ENCODE peak calls at places on chromosomes 12 and 14, in seven cellular contexts. H is kidney epithelial cell, I is HCT116, F is MM.1S, U is AG09309, M is bronchial epithelial cell, E is esophagus squamous epithelium. B is an unnamed sample.

GRCh38 chr12:132006056-132006680 is 56.4 kb downstream of the EP400 start:
- DNase-seq in H (no peak), I (no peak), F (no peak), U (no peak), M (no peak), E (no peak), B (no peak)

GRCh38 chr14:55191881-55192616 is 664 bp upstream of the DLGAP5 start:
- DNase-seq in H (no peak), I (no peak), F (no peak), U (no peak), M (no peak), E (no peak), B (no peak)

GRCh38 chr12:31034372-31034771 is 39.3 kb upstream of the DDX11 start:
- DNase-seq in H (no peak), I (peak), F (no peak), U (no peak), M (peak), E (no peak), B (no peak)

GRCh38 chr14:53533384-53533975 is 380.4 kb upstream of the DDHD1 start:
- DNase-seq in H (no peak), I (no peak), F (peak), U (no peak), M (no peak), E (no peak), B (no peak)

GRCh38 chr14:104865069-104865630 is at the start of gene CEP170B:
- DNase-seq in H (no peak), I (no peak), F (peak), U (no peak), M (no peak), E (no peak), B (no peak)

GRCh38 chr14:54299393-54300363 is 97.1 kb upstream of the CDKN3 start:
- DNase-seq in H (no peak), I (no peak), F (no peak), U (no peak), M (no peak), E (no peak), B (no peak)

GRCh38 chr14:74902941-74903705 is 19.9 kb downstream of the RPS6KL1 start:
- DNase-seq in H (no peak), I (no peak), F (no peak), U (no peak), M (no peak), E (no peak), B (no peak)

GRCh38 chr12:102681747-102682146 is 201.4 kb upstream of the IGF1 start:
- DNase-seq in H (no peak), I (no peak), F (no peak), U (no peak), M (no peak), E (no peak), B (no peak)

GRCh38 chr12:53952871-53953734 is 1.6 kb upstream of the HOXC12 start:
- DNase-seq in H (no peak), I (peak), F (no peak), U (no peak), M (no peak), E (no peak), B (no peak)

GRCh38 chr12:12927211-12928079 is 24.5 kb downstream of the GPRC5D start:
- DNase-seq in H (no peak), I (peak), F (no peak), U (no peak), M (peak), E (no peak), B (no peak)

GRCh38 chr12:11753826-11754225 is 104.4 kb downstream of the ETV6 start:
- DNase-seq in H (no peak), I (no peak), F (no peak), U (no peak), M (no peak), E (no peak), B (no peak)

GRCh38 chr12:15682826-15683225 is 106.4 kb downstream of the EPS8 start:
- DNase-seq in H (no peak), I (no peak), F (no peak), U (no peak), M (no peak), E (no peak), B (no peak)

GRCh38 chr12:112555621-112556233 is 137.0 kb downstream of the PTPN11 start:
- DNase-seq in H (no peak), I (no peak), F (no peak), U (no peak), M (no peak), E (no peak), B (no peak)

GRCh38 chr12:1841606-1842182 is 21.3 kb downstream of the LRTM2 start:
- DNase-seq in H (no peak), I (no peak), F (no peak), U (no peak), M (no peak), E (no peak), B (no peak)

GRCh38 chr12:15208871-15209656 is 12.2 kb downstream of the RERG start:
- DNase-seq in H (no peak), I (no peak), F (no peak), U (no peak), M (peak), E (no peak), B (no peak)

GRCh38 chr14:20332946-20333782 is at the start of gene CCNB1IP1:
- DNase-seq in H (peak), I (peak), F (peak), U (peak), M (peak), E (no peak), B (peak)

GRCh38 chr12:69900720-69901131 is 75.7 kb downstream of the MYRFL start:
- DNase-seq in H (peak), I (peak), F (peak), U (no peak), M (peak), E (peak), B (peak)

GRCh38 chr14:79404874-79405273 is 806.4 kb downstream of the DIO2 start:
- DNase-seq in H (no peak), I (no peak), F (no peak), U (no peak), M (no peak), E (no peak), B (no peak)

GRCh38 chr12:108753969-108754368 is 22.7 kb upstream of the CORO1C start:
- DNase-seq in H (no peak), I (no peak), F (no peak), U (no peak), M (no peak), E (no peak), B (no peak)

GRCh38 chr12:53327435-53328042 is 6.1 kb upstream of the AAAS start:
- DNase-seq in H (no peak), I (no peak), F (no peak), U (no peak), M (no peak), E (no peak), B (no peak)

GRCh38 chr12:120625557-120626419 is 14.6 kb upstream of the CABP1 start:
- DNase-seq in H (no peak), I (peak), F (peak), U (no peak), M (no peak), E (no peak), B (no peak)

GRCh38 chr14:69648480-69649414 is 37.4 kb downstream of the SUSD6 start:
- DNase-seq in H (no peak), I (no peak), F (peak), U (no peak), M (peak), E (no peak), B (no peak)

GRCh38 chr14:102602421-102603292 is 10.2 kb downstream of the RCOR1 start:
- DNase-seq in H (no peak), I (no peak), F (no peak), U (no peak), M (no peak), E (no peak), B (no peak)

GRCh38 chr12:84912191-84913142 is at the start of gene SLC6A15:
- DNase-seq in H (no peak), I (no peak), F (peak), U (no peak), M (peak), E (peak), B (no peak)
- TF ChIP-seq CTCF in H (peak), I (no peak), F (peak), U (peak), M (peak), E (peak), B (peak)

GRCh38 chr14:36333106-36333505 is 12.7 kb upstream of the MBIP start:
- DNase-seq in H (no peak), I (no peak), F (no peak), U (no peak), M (peak), E (no peak), B (no peak)
- H3K4me3 ChIP-seq in H (no peak), I (no peak), F (no peak), U (no peak), M (no peak), E (no peak), B (no peak)

DNA sequence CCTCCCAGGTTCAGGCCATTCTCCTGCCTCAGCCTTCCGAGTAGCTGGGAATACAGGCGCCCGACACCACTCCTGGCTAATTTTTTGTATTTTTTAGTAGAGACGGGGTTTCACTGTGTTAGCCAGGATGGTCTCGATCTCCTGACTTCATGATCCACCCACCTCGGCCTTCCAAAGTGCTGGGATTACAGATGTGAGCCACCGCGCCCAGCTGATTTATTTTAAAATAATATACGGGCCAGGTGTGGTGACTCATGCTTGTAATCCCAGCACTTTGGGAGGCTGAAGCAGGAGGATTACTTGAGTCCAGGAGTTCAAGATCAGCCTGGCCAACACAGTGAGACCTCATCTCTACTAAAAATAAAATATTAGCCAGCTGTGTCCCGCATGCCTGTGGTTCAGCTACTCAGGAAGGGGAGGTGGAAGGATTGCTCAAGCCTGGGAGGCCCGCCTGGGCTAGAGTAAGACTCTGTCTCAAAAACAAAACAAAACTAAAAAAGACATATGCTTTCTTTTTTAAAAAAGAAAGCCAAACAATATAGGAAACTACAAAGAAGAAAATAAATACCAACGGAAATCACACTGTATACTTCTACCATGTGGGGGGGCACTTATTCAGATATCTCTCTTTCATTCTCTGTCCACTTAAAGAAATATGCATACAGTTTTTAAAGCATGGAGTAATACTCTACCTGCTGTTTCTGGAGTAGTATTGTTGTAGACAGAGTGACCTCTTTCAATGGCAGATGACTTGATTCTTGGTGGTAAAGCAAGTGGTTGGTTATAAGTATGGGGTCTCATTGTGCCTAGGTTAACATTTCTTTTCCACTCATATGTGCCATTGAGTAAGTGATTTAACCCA is 930 bp upstream of the MIA2 start:
- DNase-seq in H (no peak), I (no peak), F (peak), U (peak), M (no peak), E (no peak), B (no peak)
- TF ChIP-seq CTCF in H (no peak), I (no peak), F (no peak), U (no peak), M (no peak), E (no peak), B (no peak)

DNA sequence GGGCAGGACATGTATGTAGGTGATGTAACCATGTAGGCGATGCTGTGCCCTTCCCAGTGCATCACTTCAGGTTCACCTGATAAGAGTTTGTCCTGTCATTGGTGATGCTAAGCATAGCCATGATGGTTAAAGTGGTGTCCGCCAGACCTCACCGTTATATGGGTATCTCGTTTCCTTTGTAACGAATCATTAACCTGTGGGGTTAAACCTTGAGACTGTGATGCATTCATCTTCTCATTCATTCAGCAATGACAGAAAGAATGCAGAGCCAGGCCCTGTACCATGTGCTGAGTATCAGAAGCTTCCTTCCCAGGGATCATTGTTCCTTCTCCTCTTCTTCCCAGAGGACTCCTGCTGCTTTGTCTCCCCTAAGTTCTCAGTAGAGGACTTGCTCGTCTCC is 84.8 kb downstream of the CCDC60 start:
- DNase-seq in H (no peak), I (no peak), F (no peak), U (no peak), M (no peak), E (no peak), B (no peak)
- H3K4me3 ChIP-seq in H (no peak), I (no peak), F (no peak), U (no peak), M (no peak), E (no peak), B (no peak)

GRCh38 chr12:52220456-52220855 is 12.6 kb upstream of the KRT7 start:
- DNase-seq in H (no peak), I (no peak), F (no peak), U (no peak), M (no peak), E (no peak), B (no peak)

GRCh38 chr12:52224154-52224553 is 8.9 kb upstream of the KRT7 start:
- DNase-seq in H (no peak), I (no peak), F (no peak), U (no peak), M (no peak), E (no peak), B (no peak)

GRCh38 chr12:52222692-52223091 is 10.4 kb upstream of the KRT7 start:
- DNase-seq in H (no peak), I (no peak), F (no peak), U (no peak), M (no peak), E (no peak), B (no peak)

GRCh38 chr12:52223411-52224039 is 9.5 kb upstream of the KRT7 start:
- DNase-seq in H (no peak), I (no peak), F (no peak), U (no peak), M (no peak), E (no peak), B (no peak)

GRCh38 chr12:52221912-52222457 is 11.1 kb upstream of the KRT7 start:
- DNase-seq in H (no peak), I (peak), F (peak), U (no peak), M (peak), E (no peak), B (no peak)
- TF ChIP-seq CTCF in H (peak), I (peak), F (peak), U (peak), M (peak), E (peak), B (peak)

B was measured in epithelial cell of proximal tubule.